ENCODE peak calls at places on chromosome 18, in five cellular contexts. Q is CD4-positive, alpha-beta memory T cell; V is effector memory CD4-positive, alpha-beta T cell; P is adrenal gland; I is right lobe of liver. U is an unnamed sample.
A peak's percentile ranks its signal among the peaks of the same experiment; 100 is the strongest.

GRCh38 chr18:44093253-44093652 is 587.4 kb upstream of the SETBP1 start:
- DNase-seq in Q (no peak), V (no peak), P (no peak), I (no peak), U (no peak)

GRCh38 chr18:59823611-59824195 is 76.1 kb upstream of the PMAIP1 start:
- DNase-seq in Q (no peak), V (no peak), P (peak; percentile 93), I (peak; percentile 47), U (no peak)

GRCh38 chr18:42156266-42156665 is 201.2 kb downstream of the PIK3C3 start:
- DNase-seq in Q (no peak), V (no peak), P (no peak), I (no peak), U (no peak)

GRCh38 chr18:54316071-54316820 is 41.4 kb downstream of the STARD6 start:
- DNase-seq in Q (no peak), V (no peak), P (no peak), I (no peak), U (no peak)

GRCh38 chr18:26617151-26617554 is 68.8 kb upstream of the KCTD1 start:
- DNase-seq in Q (no peak), V (no peak), P (no peak), I (no peak), U (no peak)

GRCh38 chr18:23814977-23815614 is 125.8 kb downstream of the LAMA3 start:
- DNase-seq in Q (no peak), V (no peak), P (peak; percentile 58), I (no peak), U (no peak)

GRCh38 chr18:36335476-36336279 is 38.2 kb downstream of the FHOD3 start:
- DNase-seq in Q (no peak), V (no peak), P (peak; percentile 41), I (no peak), U (no peak)

GRCh38 chr18:24491882-24492281 is 31.4 kb downstream of the HRH4 start:
- DNase-seq in Q (no peak), V (no peak), P (no peak), I (no peak), U (no peak)

GRCh38 chr18:63878982-63879381 is 8.5 kb upstream of the SERPINB2 start:
- DNase-seq in Q (no peak), V (no peak), P (no peak), I (no peak), U (no peak)

GRCh38 chr18:43265465-43265864 is 11.8 kb downstream of the SYT4 start:
- DNase-seq in Q (no peak), V (no peak), P (no peak), I (no peak), U (no peak)

GRCh38 chr18:53254265-53254664 is 914.3 kb downstream of the DCC start:
- DNase-seq in Q (no peak), V (no peak), P (no peak), I (no peak), U (no peak)

GRCh38 chr18:62939925-62940324 is 224.6 kb downstream of the PHLPP1 start:
- DNase-seq in Q (no peak), V (no peak), P (no peak), I (no peak), U (no peak)

GRCh38 chr18:10085876-10086275 is 172.1 kb downstream of the VAPA start:
- DNase-seq in Q (no peak), V (no peak), P (no peak), I (no peak), U (no peak)

GRCh38 chr18:47795448-47795843 is 135.0 kb downstream of the SMAD2 start:
- DNase-seq in Q (no peak), V (no peak), P (no peak), I (no peak), U (no peak)

GRCh38 chr18:52937840-52938239 is 597.8 kb downstream of the DCC start:
- DNase-seq in Q (no peak), V (no peak), P (no peak), I (no peak), U (no peak)

GRCh38 chr18:26515643-26516495 is 32.5 kb downstream of the KCTD1 start:
- DNase-seq in Q (no peak), V (no peak), P (no peak), I (no peak), U (no peak)

GRCh38 chr18:50753311-50753710 is 66.5 kb downstream of the MRO start:
- DNase-seq in Q (no peak), V (no peak), P (no peak), I (no peak), U (no peak)

GRCh38 chr18:6207119-6207518 is 207.6 kb downstream of the L3MBTL4 start:
- DNase-seq in Q (no peak), V (no peak), P (no peak), I (no peak), U (no peak)

GRCh38 chr18:42131044-42131939 is 176.3 kb downstream of the PIK3C3 start:
- DNase-seq in Q (no peak), V (no peak), P (no peak), I (no peak), U (no peak)

GRCh38 chr18:4605222-4605621 is 150.1 kb upstream of the DLGAP1 start:
- DNase-seq in Q (no peak), V (no peak), P (no peak), I (no peak), U (no peak)

GRCh38 chr18:75421656-75422055 is 5.8 kb downstream of the SMIM21 start:
- DNase-seq in Q (no peak), V (no peak), P (no peak), I (no peak), U (no peak)

GRCh38 chr18:76380791-76381405 is 114.1 kb downstream of the ZNF516 start:
- DNase-seq in Q (no peak), V (no peak), P (peak; percentile 38), I (no peak), U (no peak)

GRCh38 chr18:47254341-47254939 is 3.0 kb upstream of the SKOR2 start:
- DNase-seq in Q (no peak), V (no peak), P (peak; percentile 56), I (no peak), U (peak; percentile 80)

GRCh38 chr18:28189400-28190239 is 12.7 kb upstream of the CDH2 start:
- DNase-seq in Q (no peak), V (no peak), P (peak; percentile 83), I (no peak), U (no peak)

GRCh38 chr18:75070625-75071483 is 138.1 kb downstream of the PTGR3 start:
- DNase-seq in Q (peak; percentile 89), V (peak; percentile 65), P (peak; percentile 71), I (no peak), U (no peak)

GRCh38 chr18:845152-845819 is 33.2 kb upstream of the YES1 start:
- DNase-seq in Q (no peak), V (no peak), P (no peak), I (no peak), U (no peak)

GRCh38 chr18:24181806-24182205 is 42.9 kb downstream of the CABYR start:
- DNase-seq in Q (no peak), V (no peak), P (no peak), I (no peak), U (no peak)

GRCh38 chr18:49933530-49933929 is 120.2 kb upstream of the ACAA2 start:
- DNase-seq in Q (no peak), V (no peak), P (no peak), I (no peak), U (no peak)

GRCh38 chr18:65955747-65956146 is 204.9 kb downstream of the CDH7 start:
- DNase-seq in Q (no peak), V (no peak), P (no peak), I (no peak), U (no peak)

DNA sequence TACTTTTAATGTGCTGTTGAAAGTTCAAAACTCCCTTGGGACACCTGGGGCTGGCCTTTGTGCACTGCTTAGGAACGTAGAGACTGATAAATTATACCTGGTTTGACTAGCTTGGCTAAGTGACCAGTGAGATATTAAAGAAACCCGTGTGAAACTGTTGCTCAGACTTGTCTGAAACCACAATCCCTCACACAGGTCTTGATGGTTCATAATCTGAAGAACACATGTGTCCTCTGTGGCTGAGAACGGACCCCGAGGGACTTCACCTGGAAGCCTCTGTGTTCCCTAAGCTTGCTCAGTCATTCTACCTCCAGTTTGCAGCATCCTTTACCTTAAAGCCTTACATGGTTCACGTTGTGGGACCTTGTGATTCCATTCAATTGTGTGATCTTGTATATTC is 218.8 kb downstream of the CBLN2 start:
- DNase-seq in Q (no peak), V (no peak), P (no peak), I (no peak), U (no peak)
- H3K9me3 ChIP-seq in Q (no peaks in the 10 kb centered on the region), V (no peaks in the 10 kb centered on the region), P (no peaks in the 10 kb centered on the region), I (no peaks in the 10 kb centered on the region), U (no peaks in the 10 kb centered on the region)

GRCh38 chr18:37375181-37375580 is 190.4 kb downstream of the CELF4 start:
- DNase-seq in Q (no peak), V (no peak), P (no peak), I (no peak), U (no peak)

GRCh38 chr18:37381554-37381953 is 184.0 kb downstream of the CELF4 start:
- DNase-seq in Q (no peak), V (no peak), P (no peak), I (no peak), U (no peak)

GRCh38 chr18:37383036-37383788 is 182.4 kb downstream of the CELF4 start:
- DNase-seq in Q (no peak), V (no peak), P (peak; percentile 72), I (no peak), U (no peak)

GRCh38 chr18:37380546-37381110 is 185.0 kb downstream of the CELF4 start:
- DNase-seq in Q (no peak), V (no peak), P (no peak), I (no peak), U (no peak)

GRCh38 chr18:37378616-37379015 is 187.0 kb downstream of the CELF4 start:
- DNase-seq in Q (no peak), V (no peak), P (no peak), I (no peak), U (no peak)
- H3K27me3 ChIP-seq in Q (no peaks in the 10 kb centered on the region), V (no peaks in the 10 kb centered on the region), P (no peaks in the 10 kb centered on the region), I (no peaks in the 10 kb centered on the region), U (peaks cover 7% of the 10 kb centered on the region)

DNA sequence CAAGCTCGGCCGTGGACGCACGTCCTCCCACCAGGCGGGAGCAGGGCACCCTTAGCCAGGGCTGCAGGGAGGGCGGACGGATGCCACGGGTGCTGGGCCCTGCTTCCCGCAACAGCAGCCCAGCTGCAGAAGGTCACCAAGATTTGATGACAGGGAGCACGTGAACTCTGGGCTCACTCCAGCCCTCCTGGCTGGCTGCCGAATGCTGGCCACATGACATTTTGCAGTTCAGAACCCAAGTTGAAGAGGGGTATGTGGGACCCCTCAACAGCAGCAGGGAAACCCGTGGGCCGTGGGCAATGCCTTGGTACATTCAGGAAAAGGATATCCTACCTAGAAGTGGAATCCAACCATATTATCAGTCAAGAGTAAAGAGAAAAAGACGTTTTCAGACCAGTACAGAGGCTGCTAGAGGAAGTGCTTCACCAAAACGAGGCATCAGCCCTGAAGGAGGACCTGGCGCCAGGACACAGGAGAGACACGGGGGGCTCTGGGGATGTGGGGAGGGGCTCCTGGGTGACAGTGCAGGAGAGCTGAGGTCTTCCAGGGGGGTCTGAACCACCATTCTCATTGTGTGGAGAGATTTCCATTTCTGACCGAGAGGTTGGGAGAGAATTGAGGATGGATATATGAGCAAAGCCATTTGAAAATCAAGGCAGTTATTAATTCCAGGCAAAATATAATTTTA is 107.4 kb upstream of the CTDP1 start:
- DNase-seq in Q (no peak), V (no peak), P (no peak), I (peak; percentile 14), U (peak; percentile 57)
- H3K27ac ChIP-seq in Q (no peak overlapping the region), V (no peak overlapping the region), P (no peak overlapping the region), I (no peak overlapping the region), U (no peak overlapping the region)

DNA sequence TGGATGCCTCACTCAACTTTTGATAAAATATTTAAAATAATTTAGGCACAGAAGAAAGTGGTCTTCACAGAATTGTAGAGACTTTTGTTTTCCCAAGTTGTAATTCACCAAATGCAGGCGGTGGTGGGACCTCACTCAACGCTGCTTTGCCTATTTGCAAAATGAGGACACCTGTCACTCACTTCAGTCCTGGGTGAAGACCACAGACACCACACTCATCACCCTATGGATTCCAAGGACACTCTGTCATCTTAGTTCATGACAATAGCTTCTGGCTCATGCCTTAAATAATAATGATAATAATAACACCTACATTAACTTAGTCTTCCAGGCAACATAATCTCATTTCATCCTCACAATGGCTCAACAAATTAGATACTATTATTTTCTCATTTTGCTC is 234.4 kb downstream of the RNF152 start:
- DNase-seq in Q (no peak), V (no peak), P (no peak), I (no peak), U (no peak)
- H3K9me3 ChIP-seq in Q (no peaks in the 10 kb centered on the region), V (no peaks in the 10 kb centered on the region), P (no peaks in the 10 kb centered on the region), I (no peaks in the 10 kb centered on the region), U (no peaks in the 10 kb centered on the region)

U was measured in upper lobe of right lung.